ENCODE peak calls at places on chromosome 18, in five cellular contexts. A is CD8-positive, alpha-beta memory T cell; D is brain microvascular endothelial cell; S is ovary; X is astrocyte. C is an unnamed sample.

GRCh38 chr18:66523219-66523991 is 80.5 kb downstream of the CDH19 start:
- DNase-seq in A (no peak), D (no peak), S (no peak), X (no peak), C (no peak)

GRCh38 chr18:49839012-49839411 is 25.7 kb upstream of the ACAA2 start:
- DNase-seq in A (no peak), D (peak), S (no peak), X (peak), C (no peak)

GRCh38 chr18:31034541-31034940 is 8.0 kb downstream of the DSC3 start:
- DNase-seq in A (no peak), D (no peak), S (no peak), X (no peak), C (no peak)

GRCh38 chr18:72075040-72075439 is 469.1 kb downstream of the CBLN2 start:
- DNase-seq in A (no peak), D (no peak), S (no peak), X (no peak), C (no peak)

GRCh38 chr18:56995579-56996194 is 151.2 kb upstream of the BOD1L2 start:
- DNase-seq in A (no peak), D (no peak), S (no peak), X (no peak), C (no peak)

GRCh38 chr18:3088044-3088443 is 75.1 kb upstream of the LPIN2 start:
- DNase-seq in A (no peak), D (no peak), S (no peak), X (no peak), C (no peak)

GRCh38 chr18:78861706-78862105 is 117.9 kb upstream of the SALL3 start:
- DNase-seq in A (no peak), D (no peak), S (no peak), X (no peak), C (no peak)

GRCh38 chr18:78776151-78776550 is 203.5 kb upstream of the SALL3 start:
- DNase-seq in A (no peak), D (no peak), S (no peak), X (no peak), C (no peak)

GRCh38 chr18:582465-582864 is 2.3 kb downstream of the CETN1 start:
- DNase-seq in A (no peak), D (no peak), S (no peak), X (no peak), C (no peak)

GRCh38 chr18:48621240-48621639 is 82.4 kb downstream of the CTIF start:
- DNase-seq in A (no peak), D (peak), S (no peak), X (peak), C (no peak)

GRCh38 chr18:30177056-30177455 is 865.5 kb downstream of the DSC3 start:
- DNase-seq in A (no peak), D (no peak), S (no peak), X (peak), C (no peak)

GRCh38 chr18:47175283-47175894 is 775 bp downstream of the IER3IP1 start:
- DNase-seq in A (no peak), D (no peak), S (no peak), X (no peak), C (no peak)

GRCh38 chr18:59556265-59556664 is 141.0 kb downstream of the CCBE1 start:
- DNase-seq in A (no peak), D (no peak), S (no peak), X (peak), C (no peak)

GRCh38 chr18:25299426-25299825 is 52.5 kb downstream of the ZNF521 start:
- DNase-seq in A (no peak), D (peak), S (no peak), X (peak), C (no peak)

GRCh38 chr18:42514522-42514921 is 559.5 kb downstream of the PIK3C3 start:
- DNase-seq in A (no peak), D (peak), S (no peak), X (peak), C (no peak)

GRCh38 chr18:59540819-59541218 is 156.4 kb downstream of the CCBE1 start:
- DNase-seq in A (no peak), D (peak), S (no peak), X (no peak), C (no peak)

GRCh38 chr18:615773-616172 is 19.0 kb downstream of the CLUL1 start:
- DNase-seq in A (no peak), D (no peak), S (no peak), X (no peak), C (no peak)

GRCh38 chr18:63834471-63835113 is 52.9 kb upstream of the SERPINB2 start:
- DNase-seq in A (no peak), D (no peak), S (no peak), X (no peak), C (no peak)

GRCh38 chr18:26082475-26082874 is 7.9 kb downstream of the SS18 start:
- DNase-seq in A (no peak), D (peak), S (no peak), X (peak), C (no peak)

GRCh38 chr18:3498705-3499451 is 48.9 kb downstream of the TGIF1 start:
- DNase-seq in A (no peak), D (peak), S (peak), X (peak), C (no peak)

GRCh38 chr18:31970617-31971016 is 27.7 kb upstream of the TRAPPC8 start:
- DNase-seq in A (no peak), D (no peak), S (no peak), X (no peak), C (no peak)

GRCh38 chr18:60146220-60146960 is 226.2 kb downstream of the MC4R start:
- DNase-seq in A (no peak), D (peak), S (no peak), X (peak), C (peak)

GRCh38 chr18:48153641-48154481 is 223.4 kb upstream of the SMAD2 start:
- DNase-seq in A (no peak), D (no peak), S (peak), X (peak), C (no peak)

GRCh38 chr18:62045316-62045715 is 141.5 kb downstream of the PIGN start:
- DNase-seq in A (no peak), D (no peak), S (no peak), X (no peak), C (no peak)

GRCh38 chr18:13915391-13915790 is at the start of gene MC2R:
- DNase-seq in A (no peak), D (no peak), S (no peak), X (no peak), C (no peak)

DNA sequence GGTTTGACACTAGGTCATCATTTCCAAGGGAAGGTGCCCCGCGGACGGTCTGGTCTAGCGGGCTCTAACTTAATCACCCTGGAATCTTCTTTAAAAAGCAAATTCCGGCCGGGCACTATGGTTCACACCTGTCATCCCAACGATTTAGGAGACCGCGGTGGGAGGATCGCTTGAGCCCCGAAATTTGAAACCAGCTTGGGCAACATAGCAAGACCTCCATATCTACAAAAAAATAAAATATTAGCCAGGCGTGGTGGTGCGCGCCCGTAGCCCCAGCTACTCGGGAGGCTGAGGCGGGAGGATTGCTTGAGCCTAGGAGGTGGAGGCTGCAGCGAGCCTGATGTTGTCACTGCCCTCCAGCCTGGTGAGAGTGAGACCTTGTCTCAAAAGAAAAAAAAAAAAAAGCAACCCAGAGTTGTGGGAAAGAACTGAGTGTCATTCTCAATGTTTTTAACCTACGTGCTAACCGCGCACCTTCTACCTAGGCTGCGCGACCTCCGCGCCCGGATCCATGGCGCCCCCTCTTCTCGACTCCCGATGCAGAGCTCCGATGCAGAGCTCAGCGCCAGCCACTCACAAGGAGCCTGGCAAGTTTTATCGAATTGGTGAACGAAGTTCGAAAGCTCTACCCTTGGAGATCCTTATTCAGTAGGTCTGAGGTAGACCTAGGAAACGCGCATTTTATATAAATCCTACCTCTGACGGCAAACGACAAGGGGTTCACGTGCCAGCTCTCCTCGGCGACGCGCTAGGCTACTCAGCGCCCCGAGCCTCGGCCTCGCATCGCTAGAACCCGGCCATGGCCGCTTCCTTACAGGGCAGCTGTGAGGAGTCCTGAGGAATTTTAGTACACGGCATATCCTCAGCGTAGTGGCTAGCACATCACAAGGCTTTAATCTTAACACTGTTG is 877 bp upstream of the TWSG1 start:
- DNase-seq in A (no peak), D (no peak), S (peak), X (no peak), C (peak)
- H3K4me3 ChIP-seq in A (peak), D (peak), S (peak), X (peak), C (peak)

DNA sequence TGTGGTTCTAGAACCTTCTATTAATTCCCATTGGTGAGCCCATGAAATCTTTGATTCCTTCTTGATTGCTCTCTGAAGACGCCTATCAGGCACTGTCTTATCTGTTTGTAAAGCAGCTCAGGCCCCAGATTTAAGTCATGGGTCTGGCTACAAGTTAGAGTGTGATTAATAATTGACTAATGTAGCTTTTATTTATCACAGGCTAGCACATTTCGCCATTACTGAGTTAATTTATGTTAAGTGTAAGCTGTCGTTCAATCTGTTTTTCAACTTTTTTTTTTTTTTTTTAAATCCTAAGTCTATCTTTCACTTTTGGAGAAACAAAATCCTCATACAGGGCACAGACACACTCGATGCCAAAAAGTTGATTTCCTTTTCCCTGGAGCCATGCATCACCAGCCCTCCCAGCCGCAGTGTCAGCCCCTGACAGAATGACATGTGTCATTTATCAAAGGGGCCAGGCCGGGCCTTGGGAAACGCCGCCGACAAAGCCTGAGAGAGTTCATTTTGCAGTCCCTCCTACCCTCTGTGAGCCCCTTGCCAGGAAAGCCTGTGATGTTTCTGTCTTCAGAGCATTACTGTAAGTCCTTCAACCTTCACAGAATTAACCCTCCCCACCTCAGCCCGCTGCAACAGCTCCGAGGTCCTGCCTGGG is 15.8 kb downstream of the TSHZ1 start:
- DNase-seq in A (no peak), D (no peak), S (no peak), X (no peak), C (no peak)
- H3K4me3 ChIP-seq in A (no peak), D (no peak), S (peak), X (no peak), C (no peak)

DNA sequence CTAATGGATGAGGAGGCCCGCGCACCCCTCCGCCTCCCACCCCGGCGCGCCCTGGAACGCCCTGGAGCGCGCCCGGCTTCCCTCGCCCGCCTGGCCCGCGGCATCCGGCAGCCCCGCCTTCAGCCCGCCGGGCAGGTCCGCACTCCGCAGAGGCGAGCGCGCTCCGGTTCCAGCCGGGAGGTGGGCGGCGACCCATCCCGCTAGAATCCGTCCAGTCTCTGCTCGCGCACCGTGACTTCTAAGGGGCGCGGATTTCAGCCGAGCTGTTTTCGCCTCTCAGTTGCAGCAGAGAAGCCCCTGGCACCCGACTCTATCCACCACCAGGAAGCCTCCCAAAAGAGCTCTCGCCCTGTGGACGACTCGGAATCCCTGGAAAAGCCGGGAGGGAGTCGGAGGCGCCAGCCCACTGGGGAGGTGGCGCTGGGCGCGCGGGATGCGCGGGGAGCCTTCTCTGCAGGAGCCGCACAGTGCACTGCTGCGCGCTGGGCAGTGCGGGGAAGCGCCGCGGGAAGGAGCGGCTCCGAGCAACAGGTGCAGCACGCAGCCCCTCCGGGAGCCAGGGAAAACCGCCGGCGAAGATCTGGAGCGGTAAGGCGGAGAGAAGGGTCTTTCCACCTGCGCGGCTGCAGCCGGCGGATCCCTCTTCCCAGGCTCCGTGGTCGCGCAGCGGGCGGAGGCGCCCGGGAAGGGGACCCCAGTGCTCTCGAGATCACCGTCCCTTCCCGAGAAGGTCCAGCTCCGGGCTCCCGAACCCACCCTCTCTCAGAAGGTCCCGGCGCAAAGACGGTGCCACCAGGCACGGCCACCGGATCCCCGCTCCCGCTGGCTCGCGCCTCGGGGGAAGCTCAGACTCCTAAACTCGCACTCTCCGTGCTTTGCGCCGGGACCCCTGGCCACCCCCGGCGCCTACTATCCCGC is at the start of gene GALR1:
- DNase-seq in A (no peak), D (no peak), S (no peak), X (no peak), C (no peak)
- H3K4me3 ChIP-seq in A (peak), D (peak), S (no peak), X (peak), C (no peak)

DNA sequence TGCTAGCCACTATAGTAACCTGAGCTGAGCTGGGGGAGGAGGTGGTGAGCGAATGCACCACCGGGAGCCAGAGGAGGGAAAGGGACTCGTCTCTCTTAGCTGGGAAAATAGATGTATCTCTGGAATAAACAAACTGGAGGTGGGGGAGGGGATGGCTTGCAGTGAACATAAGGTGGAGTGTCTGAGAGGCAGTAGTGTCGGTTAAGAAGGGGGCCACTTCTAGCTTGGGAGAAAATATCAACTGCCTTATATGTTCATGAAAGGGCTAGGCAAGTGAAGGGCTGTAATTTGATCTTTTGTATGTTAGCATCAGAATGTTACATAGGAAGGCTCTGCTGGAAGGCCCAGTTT is 2.2 kb downstream of the SETBP1 start:
- DNase-seq in A (no peak), D (no peak), S (peak), X (no peak), C (no peak)
- H3K4me3 ChIP-seq in A (no peak), D (peak), S (peak), X (no peak), C (no peak)

GRCh38 chr18:45839415-45840395 is 14.2 kb downstream of the SIGLEC15 start:
- DNase-seq in A (peak), D (peak), S (no peak), X (peak), C (no peak)

GRCh38 chr18:45841060-45841764 is 15.7 kb downstream of the SIGLEC15 start:
- DNase-seq in A (no peak), D (no peak), S (no peak), X (no peak), C (no peak)

GRCh38 chr18:45837283-45838070 is 12.0 kb downstream of the SIGLEC15 start:
- DNase-seq in A (no peak), D (no peak), S (no peak), X (peak), C (no peak)

GRCh38 chr18:45836242-45837215 is 11.1 kb downstream of the SIGLEC15 start:
- DNase-seq in A (no peak), D (no peak), S (no peak), X (no peak), C (no peak)

DNA sequence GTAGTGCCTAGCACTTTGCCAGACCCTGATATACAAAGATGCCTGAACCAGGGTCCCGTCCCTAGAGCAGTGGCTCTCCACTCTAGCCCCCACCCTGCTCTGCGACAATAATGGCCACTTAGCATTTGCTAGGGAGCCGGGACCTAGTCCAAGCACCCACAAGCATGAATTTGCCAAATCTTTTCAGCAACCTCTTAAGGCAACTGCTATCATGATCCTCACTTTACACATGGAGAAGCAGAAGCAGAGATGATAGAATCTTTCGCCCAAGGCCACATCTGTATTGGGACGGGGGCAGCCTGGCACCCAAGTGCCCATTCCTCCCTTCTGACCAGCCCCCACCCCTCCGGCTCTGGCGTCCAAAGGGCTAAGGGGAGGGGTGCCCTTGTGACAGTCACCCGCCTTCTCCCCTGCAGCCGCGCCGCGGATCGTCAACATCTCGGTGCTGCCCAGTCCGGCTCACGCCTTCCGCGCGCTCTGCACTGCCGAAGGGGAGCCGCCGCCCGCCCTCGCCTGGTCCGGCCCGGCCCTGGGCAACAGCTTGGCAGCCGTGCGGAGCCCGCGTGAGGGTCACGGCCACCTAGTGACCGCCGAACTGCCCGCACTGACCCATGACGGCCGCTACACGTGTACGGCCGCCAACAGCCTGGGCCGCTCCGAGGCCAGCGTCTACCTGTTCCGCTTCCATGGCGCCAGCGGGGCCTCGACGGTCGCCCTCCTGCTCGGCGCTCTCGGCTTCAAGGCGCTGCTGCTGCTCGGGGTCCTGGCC is 13.0 kb downstream of the SIGLEC15 start:
- DNase-seq in A (no peak), D (no peak), S (no peak), X (no peak), C (no peak)
- H3K4me3 ChIP-seq in A (no peak), D (peak), S (no peak), X (no peak), C (no peak)

GRCh38 chr18:22165603-22166069 is 3.8 kb upstream of the GATA6 start:
- DNase-seq in A (no peak), D (no peak), S (no peak), X (no peak), C (no peak)

GRCh38 chr18:22163432-22163831 is 6.0 kb upstream of the GATA6 start:
- DNase-seq in A (no peak), D (no peak), S (no peak), X (no peak), C (no peak)

GRCh38 chr18:22164337-22165048 is 4.9 kb upstream of the GATA6 start:
- DNase-seq in A (no peak), D (no peak), S (no peak), X (no peak), C (no peak)

GRCh38 chr18:22166070-22166972 is 3.1 kb upstream of the GATA6 start:
- DNase-seq in A (no peak), D (no peak), S (peak), X (no peak), C (no peak)

DNA sequence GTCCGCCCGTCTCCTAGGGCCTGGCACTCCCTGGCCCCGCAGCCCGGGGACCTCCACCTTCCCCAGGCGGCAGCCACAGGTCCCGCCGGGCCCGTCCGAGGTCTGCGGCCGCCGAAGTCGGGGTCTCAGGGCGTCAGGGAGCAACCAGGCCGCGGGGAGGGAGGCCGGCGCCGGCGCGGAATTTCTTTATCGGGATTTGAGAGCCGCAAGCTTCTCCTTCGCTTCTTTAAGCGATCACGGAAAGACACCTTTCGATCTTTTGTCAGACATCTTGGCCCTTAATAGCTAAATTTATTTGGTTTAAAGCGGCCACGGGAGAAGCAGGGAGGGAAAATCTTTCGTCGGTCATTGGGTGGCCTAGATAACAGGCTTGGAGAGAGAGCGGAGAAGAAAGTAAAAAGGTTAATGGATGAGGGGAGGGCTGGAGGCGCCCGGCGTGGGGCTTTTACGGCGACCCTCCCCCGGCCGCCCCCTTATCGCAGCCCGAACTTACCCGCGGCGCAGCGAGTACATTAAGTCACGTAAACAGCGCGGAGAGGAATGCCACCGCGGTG is 4.3 kb upstream of the GATA6 start:
- DNase-seq in A (no peak), D (no peak), S (no peak), X (no peak), C (no peak)
- H3K4me3 ChIP-seq in A (no peak), D (no peak), S (peak), X (no peak), C (no peak)

GRCh38 chr18:58362027-58362575 is 266.8 kb downstream of the ALPK2 start:
- DNase-seq in A (no peak), D (peak), S (peak), X (peak), C (no peak)
- H3K4me3 ChIP-seq in A (no peak), D (no peak), S (no peak), X (no peak), C (no peak)

C was measured in Jurkat, Clone E6-1.